ENCODE peak calls at places on chromosomes 6 and 20, in six cellular contexts. R, L, V, Q, N and E are unnamed samples.

GRCh38 chr20:44218441-44218840 is 7.9 kb upstream of the OSER1 start:
- DNase-seq in R (no peak), N (no peak), Q (no peak), V (no peak), L (no peak), E (no peak)

GRCh38 chr6:154721460-154721859 is 11.8 kb upstream of the SCAF8 start:
- DNase-seq in V (peak; percentile 51), Q (no peak), N (no peak), L (peak; percentile 70), R (no peak), E (no peak)

GRCh38 chr20:3167738-3168078 is 5.6 kb downstream of the LZTS3 start:
- DNase-seq in V (no peak), R (no peak), L (no peak), Q (no peak), N (no peak), E (no peak)

GRCh38 chr20:55054443-55054842 is 579.0 kb downstream of the DOK5 start:
- DNase-seq in Q (no peak), N (no peak), V (no peak), L (no peak), R (no peak), E (no peak)

GRCh38 chr6:99852031-99852430 is 142.0 kb downstream of the MCHR2 start:
- DNase-seq in V (no peak), R (no peak), Q (no peak), N (no peak), L (no peak), E (peak; percentile 73)

GRCh38 chr6:40308533-40309306 is 278.4 kb downstream of the LRFN2 start:
- DNase-seq in Q (peak; percentile 79), R (peak; percentile 89), V (peak; percentile 56), L (peak; percentile 26), N (peak; percentile 98), E (peak; percentile 83)

GRCh38 chr20:25283221-25283951 is 35.5 kb downstream of the PYGB start:
- DNase-seq in L (no peak), N (peak; percentile 39), V (no peak), R (no peak), Q (no peak), E (no peak)

GRCh38 chr6:121143476-121143875 is 190.8 kb downstream of the TBC1D32 start:
- DNase-seq in R (no peak), Q (no peak), L (no peak), N (no peak), V (no peak), E (no peak)

GRCh38 chr20:4811257-4811656 is 89.5 kb downstream of the PRND start:
- DNase-seq in Q (no peak), V (no peak), N (no peak), L (no peak), R (no peak), E (no peak)

GRCh38 chr6:13012977-13013680 is 296.6 kb downstream of the PHACTR1 start:
- DNase-seq in V (peak; percentile 12), N (peak; percentile 82), L (no peak), R (peak; percentile 72), Q (peak; percentile 29), E (no peak)

GRCh38 chr6:109690373-109690739 is 646 bp downstream of the AK9 start:
- DNase-seq in N (peak; percentile 88), V (no peak), Q (peak; percentile 43), R (peak; percentile 69), L (no peak), E (peak; percentile 53)

GRCh38 chr6:125742433-125743120 is 6.9 kb upstream of the HEY2 start:
- DNase-seq in L (no peak), V (no peak), Q (no peak), N (no peak), R (no peak), E (no peak)

GRCh38 chr6:131451330-131452195 is 121.5 kb upstream of the ARG1 start:
- DNase-seq in V (no peak), Q (no peak), N (no peak), R (peak; percentile 74), L (no peak), E (no peak)

GRCh38 chr6:36519352-36519751 is 27.9 kb downstream of the STK38 start:
- DNase-seq in R (no peak), N (no peak), L (no peak), Q (no peak), V (no peak), E (no peak)

GRCh38 chr6:36515844-36516243 is 31.4 kb downstream of the STK38 start:
- DNase-seq in Q (no peak), N (no peak), R (no peak), L (no peak), V (no peak), E (no peak)

GRCh38 chr6:36516991-36517390 is 30.3 kb downstream of the STK38 start:
- DNase-seq in R (no peak), V (no peak), L (no peak), N (no peak), Q (no peak), E (no peak)

GRCh38 chr6:36516559-36516958 is 30.7 kb downstream of the STK38 start:
- DNase-seq in V (no peak), R (no peak), L (no peak), Q (no peak), N (no peak), E (no peak)

GRCh38 chr6:36517408-36517807 is 29.9 kb downstream of the STK38 start:
- DNase-seq in L (no peak), R (no peak), V (no peak), N (no peak), Q (no peak), E (no peak)
- H3K4me2 ChIP-seq in L (no peak overlapping the region), R (no peak overlapping the region), V (no peak overlapping the region), N (no peak overlapping the region), Q (no peak overlapping the region), E (no peak overlapping the region)

DNA sequence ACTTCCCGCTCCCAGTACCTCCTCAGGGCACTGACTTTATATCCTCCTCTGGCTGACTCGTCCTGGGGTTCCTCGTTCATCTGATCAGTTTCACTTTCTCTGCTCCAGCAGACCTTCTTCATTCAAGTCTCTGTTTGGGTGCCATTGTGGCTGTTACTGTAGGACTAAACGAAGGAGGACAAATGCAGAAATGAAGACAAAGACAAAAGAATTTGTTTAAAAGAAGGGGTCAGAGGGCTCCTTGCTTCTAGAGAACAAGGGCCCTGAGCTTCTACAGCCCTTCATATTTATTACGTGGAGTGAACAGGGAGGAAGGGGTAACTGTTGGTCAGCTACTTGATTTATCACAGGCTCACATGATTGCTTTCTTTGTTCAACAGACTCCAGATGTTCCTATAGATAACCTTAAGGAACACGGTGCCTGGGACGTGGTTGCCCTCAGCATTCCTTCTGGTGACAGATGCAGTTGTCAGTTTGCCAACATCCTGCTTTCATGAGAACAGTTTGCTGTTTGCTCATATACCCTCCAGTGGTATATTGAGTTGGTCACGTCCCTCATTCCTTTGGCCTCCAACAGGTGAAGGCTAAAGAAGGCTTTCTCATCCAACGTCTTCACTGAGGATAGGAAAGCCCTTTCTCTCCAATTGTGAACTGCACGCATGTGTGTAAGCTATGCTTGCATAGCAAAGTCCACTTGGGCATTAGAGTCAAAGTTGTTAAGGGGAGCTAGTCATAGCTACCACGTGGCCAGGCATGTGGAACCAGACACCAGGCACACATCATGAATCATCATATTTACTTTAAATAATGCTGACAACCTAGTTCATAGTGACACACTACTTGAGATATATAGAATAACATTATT is 69.1 kb upstream of the BTN3A2 start:
- DNase-seq in L (peak; percentile 92), N (no peak), R (no peak), Q (no peak), V (peak; percentile 90), E (peak; percentile 85)
- H3K4me3 ChIP-seq in L (no peak overlapping the region), N (no peak overlapping the region), R (no peak overlapping the region), Q (no peak overlapping the region), V (no peak overlapping the region), E (no peak overlapping the region)

GRCh38 chr20:40274912-40275654 is 414.0 kb downstream of the MAFB start:
- DNase-seq in R (no peak), L (no peak), Q (no peak), N (no peak), V (no peak), E (no peak)
- H3K23ac ChIP-seq in R (no peak overlapping the region), L (no peak overlapping the region), Q (no peak overlapping the region), N (peak overlapping the region; percentile 100), V (peak overlapping the region; percentile 37), E (peak overlapping the region; percentile 19)

GRCh38 chr20:58829531-58829941 is 21.2 kb downstream of the GNAS-AS1 start:
- DNase-seq in Q (no peak), V (no peak), R (no peak), N (no peak), L (peak; percentile 4), E (no peak)
- H3K4me2 ChIP-seq in Q (no peak overlapping the region), V (no peak overlapping the region), R (no peak overlapping the region), N (no peak overlapping the region), L (no peak overlapping the region), E (no peak overlapping the region)

GRCh38 chr20:35662541-35662940 is 2.2 kb downstream of the CPNE1 start:
- DNase-seq in N (no peak), L (no peak), Q (no peak), V (no peak), R (no peak), E (no peak)

GRCh38 chr20:35661013-35661412 is 3.7 kb downstream of the CPNE1 start:
- DNase-seq in L (no peak), Q (no peak), V (no peak), R (peak; percentile 29), N (no peak), E (peak; percentile 82)

GRCh38 chr20:35661908-35662307 is 2.8 kb downstream of the CPNE1 start:
- DNase-seq in R (no peak), Q (no peak), N (no peak), L (no peak), V (no peak), E (no peak)

GRCh38 chr20:35657271-35657670 is 7.4 kb downstream of the CPNE1 start:
- DNase-seq in V (no peak), Q (no peak), R (no peak), N (no peak), L (peak; percentile 30), E (no peak)

DNA sequence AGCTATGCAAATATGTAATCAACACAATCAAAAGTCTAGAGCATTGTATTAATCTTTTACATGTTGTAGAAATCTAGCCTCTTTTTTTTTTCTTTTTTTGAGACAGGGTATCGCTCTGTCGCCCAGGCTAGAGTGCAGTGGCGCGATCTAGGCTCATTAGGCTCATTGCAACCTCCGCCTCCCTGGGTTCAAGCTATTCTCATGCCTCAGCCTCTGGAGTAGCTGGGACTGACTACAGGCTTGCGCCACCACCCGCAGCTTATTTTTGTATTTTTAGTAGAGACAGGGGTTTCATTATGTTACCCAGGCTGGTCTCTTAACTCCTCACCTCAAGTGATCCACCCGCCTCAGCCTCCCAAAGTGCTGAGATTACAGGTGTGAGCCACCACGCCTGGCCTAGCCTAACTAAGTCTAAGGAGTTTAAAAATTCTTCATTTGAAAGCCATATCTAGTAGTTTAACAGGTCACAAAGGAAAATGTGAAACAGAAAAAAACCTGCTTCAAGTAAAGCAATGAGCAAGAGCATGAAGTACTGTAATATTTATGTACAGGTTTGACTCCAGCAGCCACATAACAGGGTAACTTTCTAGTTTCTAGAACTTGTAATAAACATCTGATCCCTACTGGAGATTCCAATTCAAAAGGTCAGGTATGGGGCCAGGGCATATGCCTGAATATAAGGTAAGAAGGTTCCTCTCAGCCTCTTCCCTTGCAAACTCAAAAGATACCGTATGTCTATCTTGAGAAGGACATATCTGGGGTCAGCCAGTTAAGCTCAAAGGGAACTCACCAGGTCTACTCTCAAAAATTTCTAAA is 4.4 kb downstream of the CPNE1 start:
- DNase-seq in R (no peak), Q (no peak), V (no peak), L (no peak), N (peak; percentile 38), E (peak; percentile 54)
- H3K4me3 ChIP-seq in R (no peak overlapping the region), Q (no peak overlapping the region), V (no peak overlapping the region), L (no peak overlapping the region), N (no peak overlapping the region), E (no peak overlapping the region)